ENCODE peak calls at places on chromosomes 7 and 10, in nine cellular contexts. X is hepatocyte, D is astrocyte, N is GM12878, M is PC-3, E is endothelial cell of umbilical vein, K is K562, S is GM23338, I is PC-9. Y is an unnamed sample.

GRCh38 chr10:99548041-99548530 is 15.3 kb downstream of the NKX2-3 start:
- DNase-seq in E (peak), N (no peak), S (peak), I (no peak), K (no peak), M (peak), D (no peak), X (no peak), Y (no peak)

GRCh38 chr7:66140924-66141323 is 26.3 kb downstream of the CRCP start:
- DNase-seq in S (peak), M (peak), D (peak), I (peak), K (no peak), N (no peak), E (peak), X (peak), Y (peak)

GRCh38 chr7:93719546-93719945 is 145.0 kb upstream of the CALCR start:
- DNase-seq in I (no peak), N (no peak), E (no peak), X (peak), D (peak), M (peak), S (no peak), K (peak), Y (no peak)

GRCh38 chr10:82750538-82750937 is 875.5 kb downstream of the NRG3 start:
- DNase-seq in S (no peak), K (no peak), I (no peak), X (no peak), N (no peak), E (no peak), M (no peak), D (no peak), Y (no peak)

GRCh38 chr7:132972745-132973144 is 109.1 kb downstream of the CHCHD3 start:
- DNase-seq in N (no peak), D (no peak), S (no peak), X (no peak), M (no peak), I (no peak), K (no peak), E (no peak), Y (no peak)

GRCh38 chr10:12589271-12589670 is 239.9 kb downstream of the CAMK1D start:
- DNase-seq in E (no peak), N (no peak), X (no peak), I (no peak), K (no peak), S (no peak), D (no peak), M (no peak), Y (no peak)

GRCh38 chr10:70563230-70563629 is 39.3 kb downstream of the PRF1 start:
- DNase-seq in D (no peak), E (no peak), S (no peak), K (no peak), M (no peak), N (no peak), I (no peak), X (no peak), Y (no peak)

GRCh38 chr7:159067870-159068787 is 76.5 kb downstream of the VIPR2 start:
- DNase-seq in S (no peak), E (no peak), K (peak), X (no peak), D (no peak), N (no peak), M (no peak), I (no peak), Y (no peak)

GRCh38 chr7:132991615-132992587 is 90.0 kb downstream of the CHCHD3 start:
- DNase-seq in M (no peak), K (no peak), D (no peak), X (peak), S (peak), N (no peak), I (no peak), E (no peak), Y (no peak)

GRCh38 chr10:72653383-72654096 is 27.7 kb upstream of the MICU1 start:
- DNase-seq in M (no peak), I (no peak), D (peak), X (no peak), E (no peak), S (no peak), K (no peak), N (no peak), Y (no peak)

GRCh38 chr10:133231946-133232574 is 2.0 kb downstream of the UTF1 start:
- DNase-seq in K (no peak), M (no peak), I (no peak), X (no peak), E (no peak), S (peak), D (no peak), N (no peak), Y (no peak)

GRCh38 chr10:126270116-126270515 is 118.2 kb downstream of the ADAM12 start:
- DNase-seq in D (peak), I (no peak), X (no peak), S (no peak), M (peak), E (no peak), K (no peak), N (no peak), Y (no peak)

GRCh38 chr10:121952226-121952625 is 22.8 kb downstream of the NSMCE4A start:
- DNase-seq in E (no peak), M (no peak), X (no peak), S (no peak), D (peak), K (no peak), I (no peak), N (no peak), Y (no peak)

GRCh38 chr10:129766611-129767550 is 197.2 kb downstream of the EBF3 start:
- DNase-seq in E (no peak), I (no peak), X (no peak), S (no peak), K (no peak), M (no peak), N (no peak), D (no peak), Y (no peak)

GRCh38 chr10:128629111-128630096 is 503.2 kb upstream of the MKI67 start:
- DNase-seq in E (no peak), M (peak), D (peak), I (peak), K (peak), X (peak), S (no peak), N (no peak), Y (no peak)

GRCh38 chr7:909358-910329 is 33.3 kb downstream of the GET4 start:
- DNase-seq in N (no peak), K (no peak), D (no peak), S (no peak), E (no peak), I (no peak), M (peak), X (peak), Y (no peak)

GRCh38 chr10:74916283-74916682 is 89.9 kb downstream of the KAT6B start:
- DNase-seq in D (no peak), N (no peak), I (no peak), E (no peak), S (no peak), M (peak), K (no peak), X (no peak), Y (no peak)

GRCh38 chr10:25349520-25349919 is 174.7 kb downstream of the GPR158 start:
- DNase-seq in I (no peak), N (no peak), K (no peak), D (no peak), S (no peak), X (no peak), E (no peak), M (no peak), Y (no peak)

GRCh38 chr7:149791411-149792219 is 18.2 kb upstream of the ZNF467 start:
- DNase-seq in S (no peak), D (no peak), M (no peak), E (no peak), K (no peak), N (no peak), X (no peak), I (no peak), Y (no peak)

GRCh38 chr10:98344589-98345038 is 70.4 kb downstream of the PYROXD2 start:
- DNase-seq in I (no peak), X (no peak), K (no peak), M (no peak), E (peak), D (peak), N (no peak), S (no peak), Y (no peak)

GRCh38 chr7:138797715-138798320 is at the start of the genes ATP6V0A4 and TMEM213:
- DNase-seq in I (no peak), M (no peak), K (no peak), E (no peak), S (peak), N (no peak), X (peak), D (no peak), Y (no peak)

GRCh38 chr7:28626629-28627262 is 214.4 kb downstream of the CREB5 start:
- DNase-seq in K (peak), E (peak), M (peak), N (no peak), S (peak), I (peak), D (peak), X (no peak), Y (peak)

GRCh38 chr10:43113201-43113893 is 24.9 kb upstream of the CSGALNACT2 start:
- DNase-seq in M (no peak), S (no peak), E (no peak), X (no peak), K (no peak), I (no peak), D (no peak), N (no peak), Y (no peak)

GRCh38 chr7:93364806-93365205 is 132.6 kb downstream of the VPS50 start:
- DNase-seq in X (no peak), K (no peak), S (no peak), D (no peak), N (no peak), M (no peak), I (no peak), E (no peak), Y (no peak)

GRCh38 chr10:119516381-119517234 is 25.9 kb downstream of the RGS10 start:
- DNase-seq in S (no peak), M (peak), I (peak), N (peak), D (no peak), K (peak), X (no peak), E (no peak), Y (peak)

GRCh38 chr10:29493697-29494096 is 141.1 kb downstream of the SVIL start:
- DNase-seq in E (no peak), M (no peak), N (no peak), D (no peak), X (no peak), K (no peak), S (no peak), I (no peak), Y (no peak)

GRCh38 chr7:43201912-43202311 is 89.5 kb downstream of the HECW1 start:
- DNase-seq in E (no peak), S (no peak), N (no peak), D (no peak), I (no peak), K (no peak), M (peak), X (no peak), Y (no peak)

GRCh38 chr7:67522504-67522903 is 525.9 kb downstream of the TYW1 start:
- DNase-seq in D (no peak), X (no peak), K (no peak), I (no peak), E (no peak), S (no peak), N (no peak), M (no peak), Y (no peak)

GRCh38 chr10:4443419-4443818 is 382.6 kb upstream of the AKR1E2 start:
- DNase-seq in X (no peak), M (no peak), D (no peak), I (no peak), S (no peak), N (no peak), E (no peak), K (no peak), Y (no peak)

GRCh38 chr10:102795453-102796406 is 41.5 kb downstream of the CYP17A1 start:
- DNase-seq in N (no peak), M (no peak), S (no peak), E (no peak), I (no peak), K (no peak), X (no peak), D (no peak), Y (no peak)
- TF ChIP-seq EZH2 in N (no peak), M (no peak), S (no peak), E (no peak), I (no peak), K (no peak), X (no peak), D (no peak), Y (no peak)

GRCh38 chr7:116341222-116341907 is 131.0 kb downstream of the TES start:
- DNase-seq in I (no peak), S (no peak), N (no peak), M (peak), E (peak), K (peak), D (no peak), X (no peak), Y (peak)
- TF ChIP-seq CTCF in I (no peak), S (peak), N (peak), M (peak), E (peak), K (peak), D (no peak), X (no peak), Y (peak)

GRCh38 chr7:90582164-90582563 is 14.0 kb upstream of the CDK14 start:
- DNase-seq in I (no peak), X (no peak), M (no peak), D (no peak), K (no peak), N (no peak), S (no peak), E (peak), Y (no peak)

GRCh38 chr7:90574820-90575187 is 21.3 kb upstream of the CDK14 start:
- DNase-seq in S (no peak), M (no peak), X (no peak), N (no peak), K (no peak), D (no peak), E (no peak), I (no peak), Y (no peak)

GRCh38 chr7:90574136-90574819 is 21.8 kb upstream of the CDK14 start:
- DNase-seq in D (peak), N (no peak), E (no peak), K (no peak), X (peak), M (no peak), I (no peak), S (peak), Y (no peak)

GRCh38 chr7:90580051-90580450 is 16.1 kb upstream of the CDK14 start:
- DNase-seq in M (peak), X (no peak), I (peak), N (no peak), D (peak), K (no peak), S (no peak), E (no peak), Y (no peak)

DNA sequence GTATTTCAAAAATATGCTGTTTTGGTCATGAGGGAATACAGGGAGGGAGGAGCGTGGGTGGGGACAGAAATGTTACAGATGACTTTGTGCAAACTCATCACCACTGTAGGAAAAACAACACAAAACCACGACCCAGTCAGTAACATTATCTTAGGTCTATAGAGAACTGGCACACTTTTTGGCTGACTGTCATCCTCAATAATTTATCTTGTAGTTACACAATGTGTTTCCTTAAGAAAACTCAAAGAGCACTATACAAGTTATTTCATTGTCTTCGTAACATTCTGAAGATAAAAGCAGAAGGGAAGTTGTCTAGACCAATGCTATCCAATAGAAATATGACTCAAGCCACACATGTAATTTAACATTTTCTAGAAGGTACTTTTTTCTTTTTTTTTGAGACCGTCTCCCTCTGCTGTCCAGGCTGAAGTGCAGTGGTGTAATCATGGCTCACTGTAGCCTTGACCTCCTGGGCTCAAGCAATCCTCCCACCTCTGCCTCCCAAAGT is 16.9 kb upstream of the CDK14 start:
- DNase-seq in K (no peak), I (peak), E (peak), D (peak), M (peak), X (peak), N (no peak), S (no peak), Y (no peak)
- H3K27ac ChIP-seq in K (no peak), I (peak), E (no peak), D (peak), M (peak), X (peak), N (no peak), S (no peak), Y (no peak)

DNA sequence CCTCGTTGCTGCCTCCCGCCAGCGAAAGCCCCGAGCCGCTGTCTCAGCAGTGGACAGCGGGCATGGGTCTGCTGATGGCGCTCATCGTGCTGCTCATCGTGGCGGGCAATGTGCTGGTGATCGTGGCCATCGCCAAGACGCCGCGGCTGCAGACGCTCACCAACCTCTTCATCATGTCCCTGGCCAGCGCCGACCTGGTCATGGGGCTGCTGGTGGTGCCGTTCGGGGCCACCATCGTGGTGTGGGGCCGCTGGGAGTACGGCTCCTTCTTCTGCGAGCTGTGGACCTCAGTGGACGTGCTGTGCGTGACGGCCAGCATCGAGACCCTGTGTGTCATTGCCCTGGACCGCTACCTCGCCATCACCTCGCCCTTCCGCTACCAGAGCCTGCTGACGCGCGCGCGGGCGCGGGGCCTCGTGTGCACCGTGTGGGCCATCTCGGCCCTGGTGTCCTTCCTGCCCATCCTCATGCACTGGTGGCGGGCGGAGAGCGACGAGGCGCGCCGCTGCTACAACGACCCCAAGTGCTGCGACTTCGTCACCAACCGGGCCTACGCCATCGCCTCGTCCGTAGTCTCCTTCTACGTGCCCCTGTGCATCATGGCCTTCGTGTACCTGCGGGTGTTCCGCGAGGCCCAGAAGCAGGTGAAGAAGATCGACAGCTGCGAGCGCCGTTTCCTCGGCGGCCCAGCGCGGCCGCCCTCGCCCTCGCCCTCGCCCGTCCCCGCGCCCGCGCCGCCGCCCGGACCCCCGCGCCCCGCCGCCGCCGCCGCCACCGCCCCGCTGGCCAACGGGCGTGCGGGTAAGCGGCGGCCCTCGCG is 795 bp downstream of the ADRB1 start:
- DNase-seq in D (no peak), E (peak), K (no peak), I (no peak), N (no peak), M (no peak), X (peak), S (peak), Y (peak)
- TF ChIP-seq EZH2 in D (peak), E (peak), K (no peak), I (no peak), N (no peak), M (peak), X (no peak), S (peak), Y (no peak)

DNA sequence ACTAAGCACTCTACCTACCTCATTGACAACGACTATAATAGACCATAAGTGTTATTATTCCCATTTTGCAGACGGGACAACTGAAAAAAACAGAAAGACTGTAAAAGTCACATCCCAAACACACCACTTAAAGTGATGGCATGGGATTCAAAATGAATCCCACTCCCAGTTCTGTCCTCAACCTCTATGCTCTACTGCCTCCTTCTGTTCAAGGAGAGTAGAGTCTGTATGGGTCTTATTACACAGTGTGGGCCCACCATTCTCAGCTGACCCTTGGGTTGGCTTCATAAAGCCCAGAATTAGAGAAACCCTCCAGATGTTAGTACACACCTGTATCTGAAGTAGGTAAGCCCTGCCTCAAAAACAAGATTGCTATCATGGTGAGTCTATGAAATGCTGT is 102.2 kb downstream of the GRM8 start:
- DNase-seq in S (peak), D (no peak), N (no peak), E (no peak), X (no peak), I (no peak), M (no peak), K (no peak), Y (peak)
- TF ChIP-seq CTCF in S (peak), D (no peak), N (no peak), E (no peak), X (no peak), I (no peak), M (no peak), K (no peak), Y (peak)

DNA sequence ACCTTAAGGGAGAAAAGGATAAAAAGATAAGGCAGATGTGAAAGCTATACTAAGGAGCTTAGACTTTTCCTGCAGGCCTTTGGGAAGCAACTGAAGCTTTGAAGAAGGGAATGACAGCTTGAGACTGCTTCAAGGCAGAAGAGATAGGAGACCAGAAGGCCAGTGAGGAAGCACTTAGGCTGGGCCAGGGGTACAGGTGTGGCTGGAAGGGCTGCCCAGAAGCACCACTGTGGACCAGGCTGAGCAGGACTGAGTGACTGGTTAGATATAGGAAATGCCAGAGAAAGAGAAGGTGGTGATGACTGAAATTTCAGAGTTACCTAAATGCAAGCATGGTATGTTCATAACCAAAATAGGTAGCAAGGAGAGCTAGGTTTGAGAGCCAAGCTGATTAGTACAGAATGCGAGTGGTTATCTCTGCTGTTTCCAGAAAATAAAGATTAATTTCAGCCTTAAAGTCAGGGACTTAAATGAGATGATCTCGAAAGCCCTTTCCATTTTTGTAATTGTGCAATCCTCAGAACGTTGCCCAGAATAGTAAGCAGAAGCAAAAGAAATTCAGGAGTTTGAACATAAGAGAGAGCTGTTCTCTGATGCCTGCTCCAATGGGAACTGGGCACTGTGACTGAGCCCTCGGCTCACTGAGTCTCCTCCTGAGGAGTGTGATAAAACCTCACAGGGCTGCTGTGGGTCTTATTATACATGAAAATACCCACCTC is 54.9 kb downstream of the MET start:
- DNase-seq in X (no peak), N (no peak), M (no peak), D (no peak), S (no peak), K (no peak), I (no peak), E (no peak), Y (no peak)
- H3K27ac ChIP-seq in X (peak), N (no peak), M (peak), D (no peak), S (no peak), K (no peak), I (no peak), E (no peak), Y (no peak)

Y was measured in A673.